ENCODE peak calls at places on chromosome 10, in six cellular contexts. One of them, this sample, is unnamed.

GRCh38 chr10:102473445-102474331 is 22.3 kb upstream of the C10orf95 start:
- DNase-seq in stimulated activated CD4-positive, alpha-beta T cell treated with anti-CD3 and anti-CD28 coated beads, Interleukin-4, amount 100 ng/mL, for 24 hours: peak
- DNase-seq in heart right ventricle: no peak
- DNase-seq in HFFc6: no peak
- DNase-seq in stimulated activated CD8-positive, alpha-beta memory T cell treated with anti-CD3 and anti-CD28 coated beads, Interleukin-15, amount 100 ng/mL, for 24 hours: no peak
- DNase-seq in NCI-H226: no peak
- DNase-seq in this sample: no peak

GRCh38 chr10:69362471-69362954 is 54.2 kb downstream of the TACR2 start:
- DNase-seq in stimulated activated CD8-positive, alpha-beta memory T cell treated with anti-CD3 and anti-CD28 coated beads, Interleukin-15, amount 100 ng/mL, for 24 hours: no peak
- DNase-seq in NCI-H226: no peak
- DNase-seq in HFFc6: peak
- DNase-seq in heart right ventricle: peak
- DNase-seq in stimulated activated CD4-positive, alpha-beta T cell treated with anti-CD3 and anti-CD28 coated beads, Interleukin-4, amount 100 ng/mL, for 24 hours: no peak
- DNase-seq in this sample: peak

GRCh38 chr10:70274643-70275042 is 9.2 kb downstream of the NPFFR1 start:
- DNase-seq in stimulated activated CD8-positive, alpha-beta memory T cell treated with anti-CD3 and anti-CD28 coated beads, Interleukin-15, amount 100 ng/mL, for 24 hours: no peak
- DNase-seq in stimulated activated CD4-positive, alpha-beta T cell treated with anti-CD3 and anti-CD28 coated beads, Interleukin-4, amount 100 ng/mL, for 24 hours: no peak
- DNase-seq in heart right ventricle: no peak
- DNase-seq in NCI-H226: peak
- DNase-seq in HFFc6: peak
- DNase-seq in this sample: no peak

GRCh38 chr10:95276367-95277200 is 14.2 kb downstream of the PDLIM1 start:
- DNase-seq in NCI-H226: no peak
- DNase-seq in stimulated activated CD8-positive, alpha-beta memory T cell treated with anti-CD3 and anti-CD28 coated beads, Interleukin-15, amount 100 ng/mL, for 24 hours: no peak
- DNase-seq in heart right ventricle: no peak
- DNase-seq in stimulated activated CD4-positive, alpha-beta T cell treated with anti-CD3 and anti-CD28 coated beads, Interleukin-4, amount 100 ng/mL, for 24 hours: no peak
- DNase-seq in HFFc6: no peak
- DNase-seq in this sample: peak

GRCh38 chr10:126350216-126350992 is 37.9 kb downstream of the ADAM12 start:
- DNase-seq in heart right ventricle: no peak
- DNase-seq in stimulated activated CD4-positive, alpha-beta T cell treated with anti-CD3 and anti-CD28 coated beads, Interleukin-4, amount 100 ng/mL, for 24 hours: no peak
- DNase-seq in stimulated activated CD8-positive, alpha-beta memory T cell treated with anti-CD3 and anti-CD28 coated beads, Interleukin-15, amount 100 ng/mL, for 24 hours: no peak
- DNase-seq in NCI-H226: peak
- DNase-seq in HFFc6: peak
- DNase-seq in this sample: peak

GRCh38 chr10:74047871-74048270 is 50.0 kb downstream of the VCL start:
- DNase-seq in heart right ventricle: no peak
- DNase-seq in stimulated activated CD4-positive, alpha-beta T cell treated with anti-CD3 and anti-CD28 coated beads, Interleukin-4, amount 100 ng/mL, for 24 hours: no peak
- DNase-seq in HFFc6: peak
- DNase-seq in stimulated activated CD8-positive, alpha-beta memory T cell treated with anti-CD3 and anti-CD28 coated beads, Interleukin-15, amount 100 ng/mL, for 24 hours: no peak
- DNase-seq in NCI-H226: no peak
- DNase-seq in this sample: no peak

GRCh38 chr10:409403-410040 is 274.3 kb downstream of the ZMYND11 start:
- DNase-seq in HFFc6: no peak
- DNase-seq in stimulated activated CD8-positive, alpha-beta memory T cell treated with anti-CD3 and anti-CD28 coated beads, Interleukin-15, amount 100 ng/mL, for 24 hours: no peak
- DNase-seq in heart right ventricle: no peak
- DNase-seq in NCI-H226: no peak
- DNase-seq in stimulated activated CD4-positive, alpha-beta T cell treated with anti-CD3 and anti-CD28 coated beads, Interleukin-4, amount 100 ng/mL, for 24 hours: no peak
- DNase-seq in this sample: no peak

GRCh38 chr10:43676360-43676759 is 27.7 kb upstream of the ZNF32 start:
- DNase-seq in HFFc6: no peak
- DNase-seq in heart right ventricle: no peak
- DNase-seq in NCI-H226: no peak
- DNase-seq in stimulated activated CD4-positive, alpha-beta T cell treated with anti-CD3 and anti-CD28 coated beads, Interleukin-4, amount 100 ng/mL, for 24 hours: no peak
- DNase-seq in stimulated activated CD8-positive, alpha-beta memory T cell treated with anti-CD3 and anti-CD28 coated beads, Interleukin-15, amount 100 ng/mL, for 24 hours: no peak
- DNase-seq in this sample: no peak

GRCh38 chr10:100038561-100039071 is 28.9 kb upstream of the DNMBP start:
- DNase-seq in HFFc6: no peak
- DNase-seq in stimulated activated CD8-positive, alpha-beta memory T cell treated with anti-CD3 and anti-CD28 coated beads, Interleukin-15, amount 100 ng/mL, for 24 hours: no peak
- DNase-seq in heart right ventricle: peak
- DNase-seq in NCI-H226: no peak
- DNase-seq in stimulated activated CD4-positive, alpha-beta T cell treated with anti-CD3 and anti-CD28 coated beads, Interleukin-4, amount 100 ng/mL, for 24 hours: no peak
- DNase-seq in this sample: peak

GRCh38 chr10:132109341-132110072 is 43.8 kb downstream of the JAKMIP3 start:
- DNase-seq in stimulated activated CD4-positive, alpha-beta T cell treated with anti-CD3 and anti-CD28 coated beads, Interleukin-4, amount 100 ng/mL, for 24 hours: peak
- DNase-seq in heart right ventricle: no peak
- DNase-seq in stimulated activated CD8-positive, alpha-beta memory T cell treated with anti-CD3 and anti-CD28 coated beads, Interleukin-15, amount 100 ng/mL, for 24 hours: no peak
- DNase-seq in HFFc6: no peak
- DNase-seq in NCI-H226: no peak
- DNase-seq in this sample: no peak

GRCh38 chr10:84234508-84234907 is 6.8 kb downstream of the LRIT1 start:
- DNase-seq in stimulated activated CD8-positive, alpha-beta memory T cell treated with anti-CD3 and anti-CD28 coated beads, Interleukin-15, amount 100 ng/mL, for 24 hours: no peak
- DNase-seq in HFFc6: no peak
- DNase-seq in heart right ventricle: no peak
- DNase-seq in stimulated activated CD4-positive, alpha-beta T cell treated with anti-CD3 and anti-CD28 coated beads, Interleukin-4, amount 100 ng/mL, for 24 hours: no peak
- DNase-seq in NCI-H226: no peak
- DNase-seq in this sample: no peak

GRCh38 chr10:81179805-81180452 is 642.2 kb downstream of the SH2D4B start:
- DNase-seq in heart right ventricle: no peak
- DNase-seq in NCI-H226: no peak
- DNase-seq in stimulated activated CD4-positive, alpha-beta T cell treated with anti-CD3 and anti-CD28 coated beads, Interleukin-4, amount 100 ng/mL, for 24 hours: no peak
- DNase-seq in HFFc6: no peak
- DNase-seq in stimulated activated CD8-positive, alpha-beta memory T cell treated with anti-CD3 and anti-CD28 coated beads, Interleukin-15, amount 100 ng/mL, for 24 hours: no peak
- DNase-seq in this sample: no peak

GRCh38 chr10:37754538-37755323 is 102.7 kb downstream of the ZNF248 start:
- DNase-seq in heart right ventricle: no peak
- DNase-seq in HFFc6: peak
- DNase-seq in stimulated activated CD4-positive, alpha-beta T cell treated with anti-CD3 and anti-CD28 coated beads, Interleukin-4, amount 100 ng/mL, for 24 hours: no peak
- DNase-seq in stimulated activated CD8-positive, alpha-beta memory T cell treated with anti-CD3 and anti-CD28 coated beads, Interleukin-15, amount 100 ng/mL, for 24 hours: no peak
- DNase-seq in NCI-H226: no peak
- DNase-seq in this sample: peak

GRCh38 chr10:75528392-75528791 is 97.0 kb downstream of the LRMDA start:
- DNase-seq in heart right ventricle: no peak
- DNase-seq in HFFc6: no peak
- DNase-seq in NCI-H226: no peak
- DNase-seq in stimulated activated CD4-positive, alpha-beta T cell treated with anti-CD3 and anti-CD28 coated beads, Interleukin-4, amount 100 ng/mL, for 24 hours: no peak
- DNase-seq in stimulated activated CD8-positive, alpha-beta memory T cell treated with anti-CD3 and anti-CD28 coated beads, Interleukin-15, amount 100 ng/mL, for 24 hours: no peak
- DNase-seq in this sample: no peak

GRCh38 chr10:84265378-84265777 is 20.5 kb downstream of the RGR start:
- DNase-seq in NCI-H226: no peak
- DNase-seq in HFFc6: no peak
- DNase-seq in stimulated activated CD4-positive, alpha-beta T cell treated with anti-CD3 and anti-CD28 coated beads, Interleukin-4, amount 100 ng/mL, for 24 hours: no peak
- DNase-seq in heart right ventricle: no peak
- DNase-seq in stimulated activated CD8-positive, alpha-beta memory T cell treated with anti-CD3 and anti-CD28 coated beads, Interleukin-15, amount 100 ng/mL, for 24 hours: no peak
- DNase-seq in this sample: no peak